ENCODE peak calls at places on chromosomes 3 and 15, in seven cellular contexts. N is A549; A is psoas muscle; B is naive thymus-derived CD4-positive, alpha-beta T cell; F is right cardiac atrium; P is K562; E is heart left ventricle. Q is an unnamed sample.

GRCh38 chr15:91790826-91791225 is 62.7 kb upstream of the SLCO3A1 start:
- DNase-seq in N (no peak), A (no peak), B (no peak), F (no peak), P (no peak), E (no peak), Q (no peak)

GRCh38 chr3:154886437-154886836 is 193.7 kb upstream of the MME start:
- DNase-seq in N (no peak), A (no peak), B (no peak), F (no peak), P (no peak), E (peak), Q (peak)

GRCh38 chr15:90268415-90268814 is 2.9 kb downstream of the NGRN start:
- DNase-seq in N (no peak), A (no peak), B (no peak), F (no peak), P (no peak), E (no peak), Q (no peak)

GRCh38 chr15:90407871-90408317 is 19.9 kb downstream of the IQGAP1 start:
- DNase-seq in N (no peak), A (no peak), B (no peak), F (no peak), P (no peak), E (no peak), Q (no peak)

GRCh38 chr3:66747251-66747650 is 246.4 kb upstream of the LRIG1 start:
- DNase-seq in N (no peak), A (no peak), B (no peak), F (no peak), P (no peak), E (no peak), Q (no peak)

GRCh38 chr3:126557415-126557745 is 1.4 kb downstream of the C3orf22 start:
- DNase-seq in N (no peak), A (peak), B (no peak), F (no peak), P (no peak), E (no peak), Q (no peak)

GRCh38 chr3:171980578-171981270 is 58.7 kb upstream of the FNDC3B start:
- DNase-seq in N (no peak), A (no peak), B (peak), F (no peak), P (peak), E (no peak), Q (no peak)

GRCh38 chr15:101045835-101046691 is 126.9 kb downstream of the LRRK1 start:
- DNase-seq in N (no peak), A (no peak), B (no peak), F (peak), P (no peak), E (peak), Q (no peak)

GRCh38 chr15:96138985-96139384 is 191.5 kb upstream of the NR2F2 start:
- DNase-seq in N (no peak), A (no peak), B (no peak), F (no peak), P (no peak), E (no peak), Q (no peak)

GRCh38 chr15:98609144-98609852 is 39.0 kb upstream of the IGF1R start:
- DNase-seq in N (no peak), A (no peak), B (no peak), F (no peak), P (no peak), E (no peak), Q (peak)

GRCh38 chr3:151225040-151225975 is 22.3 kb upstream of the GPR171 start:
- DNase-seq in N (no peak), A (no peak), B (no peak), F (no peak), P (no peak), E (no peak), Q (no peak)

GRCh38 chr3:30630238-30631030 is 24.0 kb downstream of the TGFBR2 start:
- DNase-seq in N (no peak), A (no peak), B (no peak), F (no peak), P (no peak), E (no peak), Q (no peak)

GRCh38 chr15:98896002-98896721 is 111.4 kb downstream of the PGPEP1L start:
- DNase-seq in N (peak), A (no peak), B (no peak), F (no peak), P (no peak), E (no peak), Q (no peak)

GRCh38 chr3:191961529-191961928 is 500.6 kb downstream of the PYDC2 start:
- DNase-seq in N (no peak), A (no peak), B (no peak), F (no peak), P (no peak), E (no peak), Q (no peak)

GRCh38 chr3:183800221-183800863 is 25.0 kb downstream of the MAP6D1 start:
- DNase-seq in N (no peak), A (no peak), B (no peak), F (no peak), P (no peak), E (no peak), Q (no peak)
- H3K27ac ChIP-seq in N (no peak), A (no peak), B (no peak), F (peak), P (no peak), E (no peak), Q (peak)

GRCh38 chr15:94777037-94777436 is 545.7 kb downstream of the MCTP2 start:
- DNase-seq in N (no peak), A (no peak), B (no peak), F (no peak), P (no peak), E (no peak), Q (no peak)
- H3K27ac ChIP-seq in N (no peak), A (no peak), B (no peak), F (no peak), P (no peak), E (no peak), Q (no peak)

DNA sequence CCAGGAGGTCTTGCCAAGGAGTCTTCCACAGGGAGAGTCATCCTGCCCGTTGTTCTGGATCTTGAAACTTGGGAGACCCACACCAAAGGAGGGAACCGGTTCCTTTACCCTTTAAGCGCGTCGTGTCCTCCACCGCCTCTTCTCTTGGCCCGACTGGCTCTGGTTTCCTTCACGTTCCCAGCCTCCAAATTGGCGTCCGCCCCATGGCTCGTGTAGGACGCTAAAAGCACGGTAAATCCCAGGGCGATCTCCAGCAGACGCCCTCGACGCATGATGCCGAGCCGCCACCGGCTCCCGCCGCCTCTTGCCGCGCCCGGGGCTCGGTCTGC is 1.0 kb downstream of the FBN1 start:
- DNase-seq in N (no peak), A (peak), B (no peak), F (peak), P (no peak), E (peak), Q (peak)
- H3K27ac ChIP-seq in N (peak), A (peak), B (no peak), F (peak), P (no peak), E (peak), Q (no peak)

GRCh38 chr3:188539631-188540194 is 385.8 kb downstream of the LPP start:
- DNase-seq in N (no peak), A (no peak), B (no peak), F (no peak), P (no peak), E (no peak), Q (no peak)

GRCh38 chr3:188546835-188547670 is 393.1 kb downstream of the LPP start:
- DNase-seq in N (peak), A (no peak), B (no peak), F (no peak), P (no peak), E (no peak), Q (no peak)

GRCh38 chr3:188542196-188542595 is 388.2 kb downstream of the LPP start:
- DNase-seq in N (no peak), A (no peak), B (no peak), F (no peak), P (no peak), E (no peak), Q (no peak)

GRCh38 chr3:188544012-188544411 is 390.1 kb downstream of the LPP start:
- DNase-seq in N (no peak), A (no peak), B (no peak), F (no peak), P (no peak), E (no peak), Q (no peak)
- H3K27ac ChIP-seq in N (no peak), A (no peak), B (no peak), F (no peak), P (no peak), E (no peak), Q (no peak)

GRCh38 chr3:13019706-13020105 is 53.5 kb downstream of the IQSEC1 start:
- DNase-seq in N (no peak), A (no peak), B (no peak), F (no peak), P (no peak), E (no peak), Q (no peak)

GRCh38 chr3:13018561-13019242 is 54.5 kb downstream of the IQSEC1 start:
- DNase-seq in N (no peak), A (peak), B (no peak), F (peak), P (no peak), E (no peak), Q (no peak)

GRCh38 chr3:13018039-13018431 is 55.2 kb downstream of the IQSEC1 start:
- DNase-seq in N (no peak), A (peak), B (no peak), F (peak), P (no peak), E (no peak), Q (no peak)

GRCh38 chr3:13020159-13020558 is 53.1 kb downstream of the IQSEC1 start:
- DNase-seq in N (no peak), A (no peak), B (no peak), F (no peak), P (no peak), E (no peak), Q (no peak)

GRCh38 chr3:13019243-13019701 is 54.0 kb downstream of the IQSEC1 start:
- DNase-seq in N (no peak), A (peak), B (no peak), F (peak), P (peak), E (peak), Q (peak)
- H3K27ac ChIP-seq in N (no peak), A (peak), B (no peak), F (peak), P (no peak), E (peak), Q (no peak)

GRCh38 chr3:127798716-127799115 is 23.6 kb downstream of the MGLL start:
- DNase-seq in N (no peak), A (peak), B (no peak), F (no peak), P (no peak), E (no peak), Q (no peak)

GRCh38 chr3:127800508-127800907 is 21.8 kb downstream of the MGLL start:
- DNase-seq in N (no peak), A (no peak), B (no peak), F (no peak), P (no peak), E (no peak), Q (no peak)

GRCh38 chr3:127801914-127802313 is 20.4 kb downstream of the MGLL start:
- DNase-seq in N (no peak), A (no peak), B (no peak), F (no peak), P (no peak), E (no peak), Q (no peak)

GRCh38 chr3:127796751-127797150 is 25.6 kb downstream of the MGLL start:
- DNase-seq in N (no peak), A (peak), B (no peak), F (no peak), P (no peak), E (no peak), Q (no peak)

DNA sequence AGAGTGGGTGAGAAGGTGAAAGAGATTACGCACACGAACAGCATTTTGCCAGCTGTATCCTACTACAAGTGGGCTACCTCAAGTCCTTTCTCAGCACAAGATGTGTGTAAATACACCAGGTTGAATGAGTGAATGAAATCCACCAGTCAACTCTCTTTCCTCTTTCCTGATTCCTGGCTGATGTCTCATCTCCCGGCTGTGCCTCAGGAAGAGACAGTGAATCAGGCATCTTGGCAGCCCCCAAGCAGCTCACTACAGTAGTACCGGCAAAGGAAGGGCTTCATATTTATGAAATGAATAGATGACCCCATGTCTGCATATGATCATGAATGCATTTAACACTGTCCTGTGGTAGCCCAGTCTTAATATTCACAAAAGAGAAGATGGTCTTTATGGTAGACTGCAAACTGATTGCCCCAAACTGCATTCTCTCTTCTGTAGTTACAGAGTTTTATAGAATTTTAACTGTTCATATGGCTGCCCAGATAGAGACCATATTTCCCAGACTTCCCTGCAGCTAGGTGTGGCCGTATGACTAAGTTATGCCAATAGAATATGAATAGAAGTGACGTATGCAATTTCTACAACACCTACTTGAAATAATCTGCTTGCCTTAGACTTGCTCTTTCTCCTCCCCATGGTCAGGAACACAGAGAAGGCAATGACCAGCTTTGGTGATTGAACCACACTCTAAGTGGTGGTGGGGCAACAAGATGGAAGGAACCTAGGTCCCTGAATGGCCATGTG is 22.7 kb downstream of the MGLL start:
- DNase-seq in N (no peak), A (peak), B (no peak), F (no peak), P (no peak), E (no peak), Q (peak)
- H3K27ac ChIP-seq in N (peak), A (peak), B (no peak), F (no peak), P (no peak), E (no peak), Q (no peak)

DNA sequence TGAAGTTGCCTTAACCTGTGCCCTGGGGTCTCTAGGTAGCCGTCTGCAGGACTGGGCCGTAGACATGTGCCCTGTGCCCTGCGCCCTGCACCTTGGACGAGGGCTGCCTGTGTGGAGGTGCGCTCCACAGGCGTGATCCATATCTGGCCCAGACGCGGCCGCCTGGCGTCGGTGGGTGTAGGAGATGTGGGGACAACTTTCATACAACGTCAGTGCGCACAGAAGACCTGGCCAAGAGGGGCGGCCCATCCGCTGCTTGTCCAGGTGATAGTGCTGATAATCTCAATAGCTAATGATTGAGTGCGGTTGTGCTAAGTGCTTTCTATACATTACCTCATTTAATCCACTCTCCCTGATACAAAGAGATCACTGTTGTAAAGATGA is 665 bp upstream of the RASGRP1 start:
- DNase-seq in N (no peak), A (no peak), B (no peak), F (no peak), P (no peak), E (no peak), Q (no peak)
- H3K27ac ChIP-seq in N (peak), A (no peak), B (peak), F (no peak), P (no peak), E (no peak), Q (no peak)

DNA sequence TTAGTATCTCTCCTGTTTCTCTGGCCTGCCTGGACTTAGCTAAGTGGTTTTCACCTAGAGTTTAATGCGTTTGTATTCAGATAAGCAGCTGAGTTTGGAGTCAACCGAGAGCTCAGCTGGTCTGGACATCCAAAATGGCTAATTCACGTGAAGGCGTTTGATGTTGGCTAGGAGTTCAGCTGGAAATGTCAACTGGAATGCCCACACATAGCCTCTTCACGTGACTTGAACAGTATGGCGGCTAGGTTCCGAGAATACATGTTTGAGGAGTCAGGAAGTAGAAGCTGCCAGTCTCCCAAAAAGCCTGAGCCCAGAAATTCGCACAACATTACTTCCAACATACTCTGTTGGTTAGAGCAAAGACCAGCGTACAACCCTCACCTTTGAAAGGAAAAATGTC is 2.2 kb downstream of the USP8 start:
- DNase-seq in N (no peak), A (no peak), B (no peak), F (no peak), P (peak), E (no peak), Q (no peak)
- H3K27ac ChIP-seq in N (no peak), A (no peak), B (no peak), F (no peak), P (peak), E (no peak), Q (no peak)

DNA sequence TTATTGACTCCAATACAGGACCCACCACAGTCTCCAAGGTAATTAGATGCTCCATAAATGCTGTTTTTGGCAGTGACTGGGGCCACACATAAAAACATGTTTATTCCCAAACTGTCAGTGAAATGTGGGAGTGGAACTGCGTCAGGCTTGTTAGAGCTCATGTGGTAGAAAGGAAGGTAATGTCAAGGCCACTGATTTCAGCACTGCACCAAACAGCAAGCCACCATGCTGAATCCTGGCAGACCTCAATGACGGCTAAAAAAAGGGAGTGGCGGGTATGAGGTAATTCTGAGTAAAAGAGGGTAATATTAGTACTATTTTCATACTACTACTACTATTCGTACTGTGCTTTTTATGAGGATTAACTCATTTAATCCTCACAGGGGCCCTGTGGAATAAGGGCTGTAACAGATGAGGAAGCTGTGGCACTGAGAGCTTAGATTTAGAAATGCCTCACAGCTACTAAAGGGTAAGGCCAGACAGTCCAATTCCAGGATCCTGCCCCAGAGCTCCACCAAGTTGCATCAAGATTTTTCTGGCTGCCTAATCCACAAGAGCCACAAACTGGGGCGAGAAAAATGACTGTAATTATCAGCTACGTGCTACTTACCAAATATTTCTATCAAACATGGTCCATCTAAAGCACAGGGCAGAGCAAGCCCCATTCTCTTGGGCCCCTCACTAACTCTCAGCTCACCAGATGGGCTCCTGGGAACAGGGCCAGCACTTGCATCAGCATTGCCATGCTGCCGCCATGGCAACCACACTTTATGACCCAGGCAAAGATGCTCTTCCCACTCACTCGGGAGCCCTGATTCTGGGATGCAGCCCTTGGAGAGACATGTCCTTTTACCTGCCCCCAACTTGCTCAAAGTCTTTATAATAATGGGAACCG is 83.6 kb upstream of the SPATA12 start:
- DNase-seq in N (no peak), A (no peak), B (no peak), F (no peak), P (no peak), E (no peak), Q (no peak)
- H3K27ac ChIP-seq in N (no peak), A (no peak), B (no peak), F (no peak), P (no peak), E (no peak), Q (no peak)